ENCODE peak calls at places on chromosomes 2 and 18, in six cellular contexts. T is right atrium auricular region; L is psoas muscle; U is iPS DF 6.9; R is adrenal gland; P is CD4-positive, alpha-beta memory T cell. V is an unnamed sample.

GRCh38 chr18:12035481-12035880 is 54.2 kb downstream of the IMPA2 start:
- DNase-seq in T (no peak), L (no peak), U (no peak), R (no peak), P (no peak), V (no peak)

GRCh38 chr2:62147610-62148301 is 48.2 kb upstream of the B3GNT2 start:
- DNase-seq in T (no peak), L (no peak), U (no peak), R (no peak), P (no peak), V (no peak)

GRCh38 chr2:134140251-134140661 is 113.6 kb upstream of the MGAT5 start:
- DNase-seq in T (no peak), L (no peak), U (no peak), R (peak), P (no peak), V (peak)

GRCh38 chr2:115389898-115390297 is 947.5 kb downstream of the DPP10 start:
- DNase-seq in T (no peak), L (no peak), U (no peak), R (no peak), P (no peak), V (no peak)

GRCh38 chr2:168559187-168559586 is 103.1 kb downstream of the CERS6 start:
- DNase-seq in T (no peak), L (no peak), U (no peak), R (peak), P (no peak), V (peak)

GRCh38 chr2:196927318-196928225 is 1.1 kb upstream of the PGAP1 start:
- DNase-seq in T (no peak), L (no peak), U (no peak), R (no peak), P (peak), V (no peak)

GRCh38 chr2:12287220-12287751 is 429.4 kb upstream of the TRIB2 start:
- DNase-seq in T (no peak), L (no peak), U (no peak), R (no peak), P (no peak), V (no peak)

GRCh38 chr2:62794791-62795190 is 89.3 kb downstream of the EHBP1 start:
- DNase-seq in T (no peak), L (no peak), U (no peak), R (no peak), P (no peak), V (no peak)

GRCh38 chr2:53422979-53423378 is 344.6 kb upstream of the CHAC2 start:
- DNase-seq in T (no peak), L (no peak), U (peak), R (peak), P (no peak), V (peak)

GRCh38 chr2:196181484-196181883 is 10.1 kb upstream of the STK17B start:
- DNase-seq in T (no peak), L (no peak), U (no peak), R (no peak), P (no peak), V (no peak)

DNA sequence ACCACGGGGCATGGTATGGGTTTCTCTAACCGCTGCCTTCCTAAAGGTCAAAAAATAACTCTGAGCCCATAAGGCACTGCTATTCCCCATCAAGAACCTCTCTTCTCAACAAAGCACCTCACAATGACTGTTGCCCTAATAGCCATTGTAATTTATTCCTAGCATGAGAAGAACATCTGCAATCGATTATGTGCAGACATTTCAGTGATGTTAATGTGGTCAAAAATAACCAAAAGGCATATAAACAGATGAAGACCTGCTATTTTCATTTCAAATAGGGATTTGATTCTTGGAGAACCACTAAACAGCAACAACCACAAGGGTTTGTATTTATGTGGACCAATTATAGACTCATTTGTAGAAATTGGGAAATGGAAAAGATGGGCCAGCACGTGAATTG is 356.6 kb downstream of the FBXO15 start:
- DNase-seq in T (no peak), L (no peak), U (no peak), R (no peak), P (no peak), V (no peak)
- H3K4me3 ChIP-seq in T (no peak), L (no peak), U (no peak), R (no peak), P (no peak), V (no peak)

DNA sequence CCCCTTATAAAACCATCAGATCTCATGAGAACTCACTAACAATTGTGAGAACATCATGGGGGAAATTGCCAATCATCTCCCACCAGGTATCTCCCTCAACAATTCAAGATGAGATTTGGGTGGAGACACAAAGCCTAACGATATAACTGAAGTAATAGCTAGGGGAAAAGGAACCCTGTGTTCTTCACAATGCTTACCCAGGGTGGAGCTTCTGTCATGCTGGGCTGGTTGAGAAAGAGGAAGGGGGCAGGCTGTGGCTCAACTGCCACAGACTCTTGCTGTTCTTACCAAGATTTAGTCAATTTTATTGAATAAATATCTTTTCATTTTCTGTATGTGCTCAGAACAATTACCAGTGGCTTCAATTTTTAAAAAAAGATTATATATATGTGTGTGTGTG is 392.1 kb upstream of the HS6ST1 start:
- DNase-seq in T (peak), L (no peak), U (no peak), R (no peak), P (no peak), V (no peak)
- H3K4me3 ChIP-seq in T (no peak), L (no peak), U (no peak), R (no peak), P (no peak), V (no peak)

GRCh38 chr2:132670104-132670960 is at the start of gene LYPD1:
- DNase-seq in T (no peak), L (peak), U (no peak), R (no peak), P (no peak), V (no peak)

GRCh38 chr2:132668986-132669853 is 785 bp downstream of the LYPD1 start:
- DNase-seq in T (no peak), L (no peak), U (no peak), R (no peak), P (no peak), V (no peak)

GRCh38 chr2:132667716-132668115 is 2.3 kb downstream of the LYPD1 start:
- DNase-seq in T (no peak), L (no peak), U (no peak), R (no peak), P (no peak), V (no peak)

GRCh38 chr2:132669854-132670103 is 226 bp downstream of the LYPD1 start:
- DNase-seq in T (no peak), L (no peak), U (no peak), R (no peak), P (no peak), V (no peak)

GRCh38 chr2:132668189-132668833 is 1.7 kb downstream of the LYPD1 start:
- DNase-seq in T (no peak), L (no peak), U (no peak), R (no peak), P (no peak), V (no peak)
- H3K4me3 ChIP-seq in T (peak), L (peak), U (peak), R (no peak), P (no peak), V (peak)

GRCh38 chr2:23662941-23663729 is 263.8 kb downstream of the ATAD2B start:
- DNase-seq in T (no peak), L (peak), U (no peak), R (peak), P (no peak), V (no peak)

GRCh38 chr2:23662466-23662865 is 264.5 kb downstream of the ATAD2B start:
- DNase-seq in T (no peak), L (no peak), U (no peak), R (no peak), P (no peak), V (no peak)

GRCh38 chr2:23664069-23664788 is 262.7 kb downstream of the ATAD2B start:
- DNase-seq in T (no peak), L (no peak), U (no peak), R (no peak), P (no peak), V (no peak)

GRCh38 chr2:23661276-23662050 is 265.5 kb downstream of the ATAD2B start:
- DNase-seq in T (no peak), L (no peak), U (no peak), R (no peak), P (no peak), V (no peak)

DNA sequence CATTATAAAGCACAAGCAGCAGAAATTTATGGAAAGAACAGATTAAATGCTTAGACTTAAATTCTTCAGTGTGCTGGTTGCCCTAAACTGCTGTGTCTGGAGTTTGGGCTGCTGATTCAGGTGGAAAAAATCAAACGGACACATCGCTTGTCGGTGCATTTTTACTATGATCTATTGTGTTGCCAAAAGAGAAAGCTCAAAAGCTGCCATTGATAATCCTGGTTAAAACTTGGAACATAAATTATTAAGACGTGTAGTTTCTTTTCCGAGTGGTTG is 263.3 kb downstream of the ATAD2B start:
- DNase-seq in T (no peak), L (no peak), U (no peak), R (no peak), P (no peak), V (no peak)
- H3K4me3 ChIP-seq in T (peak), L (peak), U (no peak), R (no peak), P (no peak), V (peak)

DNA sequence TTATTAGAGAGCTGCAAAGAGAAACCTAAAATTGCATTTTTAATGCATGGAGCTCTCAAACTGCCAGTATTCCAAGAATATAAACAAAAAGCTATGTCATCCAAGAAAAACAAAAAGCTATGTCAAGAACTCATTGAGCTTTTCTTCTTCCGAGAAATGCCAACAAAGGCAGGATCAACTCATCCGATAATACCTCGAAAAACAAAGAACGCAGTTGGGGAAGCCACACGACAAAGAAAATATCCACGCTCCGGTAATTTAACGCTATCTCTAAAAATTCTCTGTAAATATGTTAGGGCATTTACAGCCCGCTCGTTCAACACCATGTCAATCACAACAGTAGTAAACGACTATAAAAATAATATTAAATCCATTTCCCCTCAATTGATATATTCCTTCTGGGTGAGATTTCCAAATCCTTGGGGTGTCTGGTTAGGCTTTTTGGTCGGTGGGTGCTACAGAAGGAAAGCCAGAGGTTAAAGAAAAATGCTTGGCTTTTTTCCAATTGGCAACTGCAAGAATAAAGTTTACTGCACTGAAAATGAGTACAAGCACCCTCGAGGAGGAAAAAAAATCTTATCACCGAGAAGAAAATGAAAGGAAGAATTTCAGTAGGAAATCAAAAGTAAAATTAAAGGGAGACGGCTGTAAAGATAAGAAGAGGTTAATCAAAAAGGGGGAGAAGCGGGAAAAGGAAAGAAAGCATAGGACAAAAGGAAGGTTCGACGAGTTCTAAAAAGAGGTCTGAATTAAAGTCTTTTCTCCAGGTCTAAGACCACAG is 874 bp downstream of the TIA1 start:
- DNase-seq in T (no peak), L (no peak), U (no peak), R (no peak), P (no peak), V (no peak)
- H3K4me3 ChIP-seq in T (peak), L (peak), U (peak), R (peak), P (peak), V (peak)

GRCh38 chr18:74990563-74991081 is 218.3 kb downstream of the PTGR3 start:
- DNase-seq in T (no peak), L (no peak), U (no peak), R (no peak), P (no peak), V (no peak)

GRCh38 chr18:74994502-74995403 is 214.2 kb downstream of the PTGR3 start:
- DNase-seq in T (no peak), L (no peak), U (no peak), R (no peak), P (peak), V (no peak)

GRCh38 chr18:74996055-74996454 is 212.9 kb downstream of the PTGR3 start:
- DNase-seq in T (no peak), L (no peak), U (no peak), R (no peak), P (no peak), V (no peak)

GRCh38 chr18:74995404-74995737 is 213.6 kb downstream of the PTGR3 start:
- DNase-seq in T (no peak), L (no peak), U (no peak), R (no peak), P (no peak), V (no peak)
- H3K4me3 ChIP-seq in T (no peak), L (no peak), U (no peak), R (no peak), P (peak), V (no peak)

V was measured in stomach.